ENCODE peak calls at places on chromosomes 11 and 22, in eight cellular contexts. B, Y, P, J, C, T, A and W are unnamed samples.

GRCh38 chr22:29689872-29690213 is 30.0 kb upstream of the CABP7 start:
- DNase-seq in B (no peak), Y (no peak), P (peak), J (peak), C (no peak), T (peak), A (no peak), W (no peak)

GRCh38 chr22:33697640-33698039 is 222.6 kb downstream of the LARGE1 start:
- DNase-seq in B (no peak), Y (no peak), P (no peak), J (no peak), C (no peak), T (no peak), A (no peak), W (no peak)

GRCh38 chr11:130408901-130409300 is 19.5 kb downstream of the ADAMTS8 start:
- DNase-seq in B (no peak), Y (no peak), P (no peak), J (no peak), C (no peak), T (no peak), A (no peak), W (no peak)

GRCh38 chr22:38792833-38793232 is 1.1 kb downstream of the DNAL4 start:
- DNase-seq in B (no peak), Y (no peak), P (no peak), J (no peak), C (no peak), T (no peak), A (no peak), W (no peak)

GRCh38 chr11:76626921-76627391 is 43.6 kb downstream of the LRRC32 start:
- DNase-seq in B (no peak), Y (peak), P (no peak), J (no peak), C (no peak), T (no peak), A (peak), W (peak)

GRCh38 chr11:115272925-115273324 is 231.3 kb downstream of the CADM1 start:
- DNase-seq in B (no peak), Y (no peak), P (no peak), J (no peak), C (no peak), T (no peak), A (no peak), W (no peak)

GRCh38 chr22:41770715-41771452 is 29.6 kb upstream of the CCDC134 start:
- DNase-seq in B (no peak), Y (no peak), P (no peak), J (no peak), C (no peak), T (no peak), A (no peak), W (peak)

GRCh38 chr11:116173946-116174911 is 598.6 kb downstream of the BUD13 start:
- DNase-seq in B (no peak), Y (no peak), P (no peak), J (no peak), C (no peak), T (no peak), A (no peak), W (no peak)

GRCh38 chr11:13357232-13357631 is 79.6 kb downstream of the BMAL1 start:
- DNase-seq in B (no peak), Y (no peak), P (no peak), J (no peak), C (no peak), T (no peak), A (no peak), W (no peak)

GRCh38 chr11:69075421-69076128 is 26.8 kb downstream of the TPCN2 start:
- DNase-seq in B (no peak), Y (no peak), P (peak), J (peak), C (peak), T (peak), A (no peak), W (peak)

GRCh38 chr11:57800444-57801184 is 39.0 kb downstream of the CTNND1 start:
- DNase-seq in B (no peak), Y (peak), P (no peak), J (peak), C (no peak), T (no peak), A (peak), W (peak)

GRCh38 chr22:39176067-39176621 is 23.7 kb upstream of the CBX7 start:
- DNase-seq in B (no peak), Y (no peak), P (peak), J (peak), C (peak), T (peak), A (no peak), W (peak)

GRCh38 chr11:30585892-30586250 is 282 bp downstream of the MPPED2 start:
- DNase-seq in B (no peak), Y (no peak), P (no peak), J (peak), C (peak), T (peak), A (peak), W (no peak)

GRCh38 chr11:118622376-118623290 is 15.2 kb downstream of the PHLDB1 start:
- DNase-seq in B (no peak), Y (no peak), P (no peak), J (peak), C (no peak), T (peak), A (no peak), W (peak)

GRCh38 chr11:134951305-134951700 is 539.3 kb upstream of the B3GAT1 start:
- DNase-seq in B (no peak), Y (no peak), P (no peak), J (no peak), C (no peak), T (no peak), A (no peak), W (peak)

GRCh38 chr11:46247090-46247489 is 30.4 kb upstream of the CREB3L1 start:
- DNase-seq in B (no peak), Y (no peak), P (no peak), J (no peak), C (peak), T (no peak), A (no peak), W (peak)

GRCh38 chr11:8814209-8814922 is 96.6 kb upstream of the AKIP1 start:
- DNase-seq in B (no peak), Y (no peak), P (no peak), J (no peak), C (no peak), T (no peak), A (no peak), W (peak)

GRCh38 chr22:26779108-26779507 is 121.7 kb downstream of the MIAT start:
- DNase-seq in B (no peak), Y (no peak), P (no peak), J (no peak), C (no peak), T (no peak), A (no peak), W (no peak)

GRCh38 chr22:23513705-23514104 is 66.4 kb downstream of the IGLL1 start:
- DNase-seq in B (no peak), Y (no peak), P (no peak), J (no peak), C (no peak), T (no peak), A (no peak), W (no peak)

GRCh38 chr11:104728927-104729326 is 169.3 kb downstream of the CASP12 start:
- DNase-seq in B (no peak), Y (no peak), P (no peak), J (no peak), C (no peak), T (no peak), A (no peak), W (no peak)

GRCh38 chr22:35072939-35073338 is 7.0 kb downstream of the ISX start:
- DNase-seq in B (no peak), Y (no peak), P (no peak), J (no peak), C (no peak), T (no peak), A (no peak), W (peak)

GRCh38 chr11:60119708-60120107 is 31.2 kb downstream of the MS4A2 start:
- DNase-seq in B (no peak), Y (no peak), P (no peak), J (no peak), C (no peak), T (no peak), A (no peak), W (no peak)

DNA sequence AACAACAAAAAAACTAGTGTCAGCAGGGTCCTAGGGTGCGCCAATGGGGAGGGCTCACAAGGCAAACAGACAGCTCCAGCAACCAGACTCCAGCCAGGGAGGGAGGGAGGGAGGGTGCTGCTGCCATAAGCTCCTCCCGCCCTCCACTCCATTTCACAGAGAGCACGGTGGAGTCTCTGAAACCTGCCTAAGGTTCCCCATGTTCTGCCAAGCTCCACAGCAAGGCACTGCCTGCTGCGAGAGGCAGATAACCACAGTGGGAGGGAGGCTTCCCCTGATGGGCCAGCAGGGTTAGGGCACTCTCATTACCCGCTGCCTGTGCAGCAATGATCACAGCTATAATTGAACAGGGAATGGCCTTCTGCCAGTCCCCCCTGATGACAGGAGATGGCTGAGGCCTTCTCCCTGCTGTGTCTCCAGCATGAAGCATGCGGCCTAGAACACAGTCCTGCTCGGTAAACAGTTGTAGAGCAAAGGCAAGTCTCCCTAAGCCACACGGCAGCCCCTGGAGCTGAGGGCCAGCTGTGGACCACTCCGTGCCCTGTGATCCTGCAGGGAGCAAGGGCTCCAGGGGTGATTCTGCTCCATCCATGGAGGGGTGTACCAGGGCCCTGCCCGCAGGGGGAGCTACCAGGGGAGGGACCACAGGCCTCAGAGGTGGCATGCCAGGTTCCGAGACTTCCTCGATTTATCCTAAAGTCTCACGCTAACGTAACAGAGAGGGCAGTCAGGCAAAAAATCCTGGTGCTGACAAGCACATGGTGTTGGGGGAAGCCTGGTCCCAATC is 42.9 kb downstream of the PC start:
- DNase-seq in B (no peak), Y (no peak), P (no peak), J (no peak), C (peak), T (no peak), A (no peak), W (no peak)
- TF ChIP-seq POLR2A in B (no peak), Y (no peak), P (no peak), J (no peak), C (no peak), T (no peak), A (no peak), W (no peak)

DNA sequence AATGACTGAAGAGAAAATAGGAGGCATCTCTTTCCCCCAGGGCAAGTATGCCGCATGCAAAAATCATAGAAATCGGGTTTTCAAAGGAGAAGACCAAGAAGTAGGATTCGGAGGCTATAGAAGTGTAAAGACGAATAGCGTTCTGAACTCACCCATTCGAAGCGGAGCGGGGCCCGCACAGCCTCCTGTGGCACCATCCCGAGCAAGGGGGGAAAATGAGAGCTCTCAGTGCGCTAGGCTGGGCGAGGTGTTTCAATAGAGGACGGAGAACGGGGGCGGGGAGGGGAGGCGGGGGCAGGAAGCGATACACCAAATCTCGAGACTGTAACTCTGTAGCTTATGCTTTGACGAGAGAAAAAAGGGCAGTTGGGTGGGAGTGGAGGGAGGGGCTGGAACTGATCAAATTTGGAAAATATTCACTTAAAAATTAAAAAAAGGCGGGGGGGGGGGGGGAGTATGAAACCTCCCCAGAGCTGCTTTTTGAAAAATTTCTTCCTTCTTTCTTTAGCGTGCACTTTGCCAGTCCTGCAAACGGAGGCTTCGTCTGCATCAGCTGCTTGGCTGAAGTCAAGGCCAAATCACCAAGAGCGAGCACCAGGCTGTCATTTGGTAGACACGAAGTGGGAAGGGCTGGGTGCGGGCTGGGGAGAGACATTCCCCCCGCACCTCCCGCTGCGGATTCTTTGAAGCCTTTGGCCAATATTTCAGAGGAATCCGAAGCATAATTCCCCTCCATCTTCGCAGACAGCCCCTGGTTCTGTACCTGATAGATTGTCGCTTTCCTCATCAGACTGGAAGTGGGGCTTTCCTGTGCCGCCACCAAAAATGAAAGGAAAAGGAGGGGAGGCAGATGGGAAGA is 15.6 kb downstream of the BLID start:
- DNase-seq in B (no peak), Y (no peak), P (no peak), J (peak), C (peak), T (peak), A (no peak), W (no peak)
- TF ChIP-seq POLR2A in B (peak), Y (no peak), P (no peak), J (no peak), C (no peak), T (no peak), A (no peak), W (no peak)

GRCh38 chr11:75553182-75553581 is 8.9 kb upstream of the SERPINH1 start:
- DNase-seq in B (no peak), Y (no peak), P (no peak), J (no peak), C (no peak), T (no peak), A (no peak), W (no peak)

GRCh38 chr11:75557649-75558494 is 4.2 kb upstream of the SERPINH1 start:
- DNase-seq in B (no peak), Y (no peak), P (no peak), J (no peak), C (peak), T (peak), A (no peak), W (peak)

GRCh38 chr11:75555079-75555811 is 6.8 kb upstream of the SERPINH1 start:
- DNase-seq in B (no peak), Y (no peak), P (no peak), J (no peak), C (peak), T (no peak), A (no peak), W (no peak)

GRCh38 chr11:75553889-75554257 is 8.2 kb upstream of the SERPINH1 start:
- DNase-seq in B (no peak), Y (no peak), P (no peak), J (no peak), C (no peak), T (no peak), A (no peak), W (no peak)

DNA sequence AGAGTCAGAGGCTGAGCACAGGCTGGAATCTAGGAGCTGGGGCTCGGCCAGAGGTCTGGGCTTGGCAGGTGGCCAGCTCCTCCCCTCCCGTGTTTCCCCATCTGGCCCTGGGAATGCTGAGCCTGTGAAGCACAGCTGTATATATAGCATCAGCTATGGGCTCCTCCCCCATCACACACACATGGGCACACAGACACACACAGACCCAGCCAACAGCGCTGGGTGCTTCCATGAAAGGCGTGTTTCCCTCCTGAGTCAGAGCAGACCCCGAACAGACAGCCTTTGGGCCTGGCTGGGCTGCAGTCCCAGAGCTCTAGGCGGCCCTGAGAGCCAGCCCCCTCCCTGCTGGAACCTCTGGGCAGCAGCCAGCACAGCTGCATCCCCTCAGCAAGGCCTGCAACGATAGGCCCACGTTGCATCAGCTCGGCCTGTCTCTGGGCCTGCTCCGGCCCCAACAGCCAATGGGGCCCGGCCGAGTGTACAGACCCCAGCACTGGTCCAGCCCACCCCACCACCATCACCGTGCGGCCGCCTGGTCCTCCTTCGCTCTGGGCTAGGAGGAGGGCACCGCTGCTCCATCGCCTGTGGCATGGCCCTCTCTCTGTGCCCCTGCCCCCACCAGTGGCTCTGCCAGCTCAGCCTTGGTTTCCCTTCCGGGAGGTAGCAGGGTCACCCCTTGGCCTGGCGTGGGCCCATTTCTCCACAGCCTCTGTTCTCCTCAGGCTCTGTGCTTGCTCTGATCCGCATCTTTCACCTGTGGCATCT is 7.6 kb upstream of the SERPINH1 start:
- DNase-seq in B (no peak), Y (no peak), P (peak), J (peak), C (peak), T (peak), A (no peak), W (no peak)
- TF ChIP-seq POLR2A in B (no peak), Y (no peak), P (no peak), J (no peak), C (no peak), T (no peak), A (no peak), W (no peak)

GRCh38 chr11:1548221-1549070 is 23.6 kb downstream of the DUSP8 start:
- DNase-seq in B (no peak), Y (no peak), P (peak), J (peak), C (peak), T (peak), A (no peak), W (peak)
- TF ChIP-seq POLR2A in B (no peak), Y (no peak), P (no peak), J (no peak), C (peak), T (no peak), A (no peak), W (no peak)

DNA sequence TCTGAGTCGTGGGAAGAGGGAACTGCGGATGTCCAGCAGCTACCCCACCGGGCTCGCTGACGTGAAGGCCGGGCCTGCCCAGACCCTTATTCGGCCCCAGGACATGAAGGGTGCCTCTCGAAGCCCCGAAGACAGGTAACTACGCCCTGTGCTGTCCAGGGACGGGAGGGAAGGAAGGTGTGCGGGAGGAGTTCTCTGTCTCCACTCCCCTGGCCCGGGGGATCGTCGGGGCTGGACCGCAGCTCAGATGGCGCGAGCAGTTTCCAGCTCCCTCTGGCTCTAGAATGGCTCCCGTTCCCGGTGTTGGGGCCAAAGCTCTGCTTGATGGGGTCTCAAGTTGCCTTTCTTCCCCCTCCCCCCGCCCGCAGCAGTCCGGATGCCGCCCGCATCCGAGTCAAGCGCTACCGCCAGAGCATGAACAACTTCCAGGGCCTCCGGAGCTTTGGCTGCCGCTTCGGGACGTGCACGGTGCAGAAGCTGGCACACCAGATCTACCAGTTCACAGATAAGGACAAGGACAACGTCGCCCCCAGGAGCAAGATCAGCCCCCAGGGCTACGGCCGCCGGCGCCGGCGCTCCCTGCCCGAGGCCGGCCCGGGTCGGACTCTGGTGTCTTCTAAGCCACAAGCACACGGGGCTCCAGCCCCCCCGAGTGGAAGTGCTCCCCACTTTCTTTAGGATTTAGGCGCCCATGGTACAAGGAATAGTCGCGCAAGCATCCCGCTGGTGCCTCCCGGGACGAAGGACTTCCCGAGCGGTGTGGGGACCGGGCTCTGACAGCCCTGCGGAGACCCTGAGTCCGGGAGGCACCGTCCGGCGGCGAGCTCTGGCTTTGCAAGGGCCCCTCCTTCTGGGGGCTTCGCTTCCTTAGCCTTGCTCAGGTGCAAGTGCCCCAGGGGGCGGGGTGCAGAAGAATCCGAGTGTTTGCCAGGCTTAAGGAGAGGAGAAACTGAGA is 1.4 kb downstream of the ADM start:
- DNase-seq in B (no peak), Y (no peak), P (peak), J (peak), C (peak), T (no peak), A (no peak), W (no peak)
- TF ChIP-seq POLR2A in B (no peak), Y (no peak), P (no peak), J (no peak), C (no peak), T (no peak), A (no peak), W (no peak)